ENCODE peak calls at places on chromosomes 11 and 22, in seven cellular contexts. I, T, Y, B, M, V and A are unnamed samples.

GRCh38 chr22:32237021-32237420 is 18.1 kb downstream of the SLC5A4 start:
- DNase-seq in I (no peak), T (no peak), Y (no peak), B (no peak), M (no peak), V (no peak), A (no peak)

GRCh38 chr11:64353101-64353738 is 5.7 kb upstream of the RPS6KA4 start:
- DNase-seq in I (peak), T (no peak), Y (no peak), B (no peak), M (no peak), V (no peak), A (no peak)

GRCh38 chr11:70539360-70540095 is 141.2 kb downstream of the CTTN start:
- DNase-seq in I (no peak), T (no peak), Y (no peak), B (no peak), M (no peak), V (peak), A (no peak)

GRCh38 chr11:63985812-63986155 is 454 bp upstream of the OTUB1 start:
- DNase-seq in I (no peak), T (no peak), Y (peak), B (peak), M (no peak), V (peak), A (no peak)

GRCh38 chr11:46677991-46678740 is 22.3 kb downstream of the ARHGAP1 start:
- DNase-seq in I (peak), T (no peak), Y (no peak), B (no peak), M (no peak), V (no peak), A (no peak)

GRCh38 chr11:63805844-63806415 is 7.3 kb upstream of the SPINDOC start:
- DNase-seq in I (no peak), T (no peak), Y (no peak), B (no peak), M (no peak), V (no peak), A (no peak)

GRCh38 chr22:35301370-35301874 is 1.7 kb downstream of the TOM1 start:
- DNase-seq in I (no peak), T (no peak), Y (peak), B (no peak), M (peak), V (no peak), A (peak)

GRCh38 chr11:47889714-47890441 is 41.7 kb upstream of the NUP160 start:
- DNase-seq in I (no peak), T (no peak), Y (no peak), B (no peak), M (no peak), V (no peak), A (no peak)

GRCh38 chr11:1934326-1935155 is 12.6 kb upstream of the MRPL23 start:
- DNase-seq in I (no peak), T (no peak), Y (no peak), B (no peak), M (no peak), V (no peak), A (no peak)

GRCh38 chr11:107591098-107591445 is at the start of gene ELMOD1:
- DNase-seq in I (peak), T (no peak), Y (peak), B (no peak), M (peak), V (peak), A (no peak)

GRCh38 chr11:78656984-78657383 is 82.3 kb upstream of the NARS2 start:
- DNase-seq in I (peak), T (no peak), Y (no peak), B (no peak), M (no peak), V (no peak), A (no peak)

GRCh38 chr11:60343094-60343704 is 16.1 kb downstream of the MS4A6E start:
- DNase-seq in I (no peak), T (peak), Y (peak), B (no peak), M (peak), V (no peak), A (no peak)

GRCh38 chr11:859394-860131 is 16.9 kb downstream of the TSPAN4 start:
- DNase-seq in I (no peak), T (no peak), Y (peak), B (no peak), M (no peak), V (peak), A (no peak)

GRCh38 chr11:46413755-46414465 is 22.3 kb upstream of the CHRM4 start:
- DNase-seq in I (no peak), T (no peak), Y (no peak), B (no peak), M (peak), V (no peak), A (no peak)

GRCh38 chr22:20015971-20016733 is 471 bp downstream of the ARVCF start:
- DNase-seq in I (peak), T (no peak), Y (peak), B (no peak), M (peak), V (peak), A (no peak)

GRCh38 chr11:108733479-108734116 is 68.7 kb downstream of the DDX10 start:
- DNase-seq in I (no peak), T (no peak), Y (no peak), B (peak), M (no peak), V (no peak), A (no peak)

GRCh38 chr22:25039255-25039654 is 86.7 kb downstream of the KIAA1671 start:
- DNase-seq in I (no peak), T (no peak), Y (no peak), B (no peak), M (no peak), V (no peak), A (no peak)

GRCh38 chr11:4118107-4118506 is 23.5 kb downstream of the RRM1 start:
- DNase-seq in I (no peak), T (no peak), Y (no peak), B (no peak), M (no peak), V (no peak), A (no peak)

GRCh38 chr22:28142361-28142801 is 223.3 kb upstream of the PITPNB start:
- DNase-seq in I (no peak), T (no peak), Y (no peak), B (no peak), M (peak), V (no peak), A (no peak)

GRCh38 chr22:50260801-50261614 is 475 bp downstream of the MAPK12 start:
- DNase-seq in I (peak), T (no peak), Y (peak), B (no peak), M (no peak), V (peak), A (no peak)

GRCh38 chr11:69683764-69684333 is 8.7 kb upstream of the LTO1 start:
- DNase-seq in I (peak), T (no peak), Y (peak), B (no peak), M (peak), V (no peak), A (no peak)

DNA sequence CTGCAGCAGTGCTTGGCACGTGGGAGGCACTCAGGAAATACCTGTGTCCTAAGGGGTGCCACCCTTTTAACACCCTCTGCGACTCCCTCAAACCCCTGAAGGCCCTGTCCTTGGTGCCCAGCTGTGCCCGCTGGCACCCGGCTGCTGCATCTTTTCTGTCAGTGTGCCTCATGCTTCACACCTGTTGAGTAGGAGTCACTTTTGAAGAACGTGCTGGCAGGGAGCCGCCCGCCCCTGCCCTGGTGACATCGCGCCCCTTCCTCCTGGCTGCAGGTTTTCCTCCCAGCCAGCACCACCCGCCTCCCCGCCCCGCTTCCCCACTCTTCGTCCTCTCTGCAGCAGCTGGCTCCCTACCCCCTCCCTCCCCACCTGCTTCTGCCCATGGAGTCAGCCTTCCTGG is 17.8 kb downstream of the FRMD8 start:
- DNase-seq in I (no peak), T (no peak), Y (no peak), B (no peak), M (no peak), V (no peak), A (no peak)
- H3K4me3 ChIP-seq in I (no peak), T (no peak), Y (no peak), B (no peak), M (no peak), V (no peak), A (no peak)

DNA sequence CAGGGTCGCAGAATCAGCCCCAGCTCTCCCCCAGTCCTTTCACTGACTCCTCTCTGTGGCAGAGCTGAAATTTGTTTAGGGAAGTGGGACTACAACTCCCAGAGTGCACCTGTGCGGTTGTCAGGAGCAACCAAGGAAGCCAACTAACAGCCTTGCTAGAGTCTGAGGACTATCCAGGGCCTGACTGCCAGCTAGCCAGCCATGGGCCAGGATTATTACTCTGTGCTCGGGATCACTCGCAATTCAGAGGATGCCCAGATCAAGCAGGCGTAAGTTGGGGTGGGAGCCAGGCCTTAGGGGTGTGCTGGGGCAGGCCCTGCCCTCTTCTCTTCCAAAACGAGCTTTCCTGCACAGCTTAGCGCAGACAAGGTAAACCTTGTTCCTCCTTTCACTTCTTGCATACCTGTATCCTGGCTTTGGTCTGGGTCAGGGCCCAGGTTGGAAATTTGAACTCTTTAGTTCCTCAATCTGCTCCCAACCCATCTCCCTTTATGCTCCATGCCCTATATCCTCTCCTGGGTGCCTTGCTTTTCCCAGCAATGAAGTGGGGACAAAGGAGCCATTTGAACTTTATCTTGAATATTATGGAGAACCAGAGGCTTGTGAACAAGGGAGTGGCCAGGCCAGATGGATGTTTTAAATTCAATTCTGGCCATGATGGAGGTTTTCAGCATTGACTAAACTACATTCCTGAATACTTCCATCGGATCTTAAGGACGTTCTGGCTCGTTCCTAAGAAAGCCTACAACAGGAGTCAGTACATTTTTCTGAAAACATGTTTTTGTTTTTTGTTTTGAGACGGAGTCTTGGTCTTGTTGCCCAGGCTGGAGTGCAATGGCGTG is at the start of gene DNAJB13:
- DNase-seq in I (peak), T (peak), Y (peak), B (peak), M (peak), V (peak), A (no peak)
- TF ChIP-seq POLR2AphosphoS5 in I (no peak), T (no peak), Y (no peak), B (no peak), M (peak), V (no peak), A (no peak)

GRCh38 chr11:114209904-114210303 is 86.3 kb upstream of the NNMT start:
- DNase-seq in I (no peak), T (no peak), Y (no peak), B (no peak), M (peak), V (no peak), A (no peak)

GRCh38 chr11:114209343-114209742 is 86.9 kb upstream of the NNMT start:
- DNase-seq in I (no peak), T (no peak), Y (no peak), B (no peak), M (no peak), V (no peak), A (no peak)

GRCh38 chr11:114207096-114207495 is 89.1 kb upstream of the NNMT start:
- DNase-seq in I (no peak), T (no peak), Y (no peak), B (no peak), M (no peak), V (no peak), A (no peak)

GRCh38 chr11:114211444-114212122 is 84.6 kb upstream of the NNMT start:
- DNase-seq in I (no peak), T (no peak), Y (no peak), B (no peak), M (no peak), V (no peak), A (no peak)

GRCh38 chr11:114208371-114208770 is 87.8 kb upstream of the NNMT start:
- DNase-seq in I (no peak), T (no peak), Y (no peak), B (no peak), M (no peak), V (no peak), A (no peak)
- TF ChIP-seq SIN3A in I (no peak), T (no peak), Y (no peak), B (no peak), M (no peak), V (no peak), A (no peak)

GRCh38 chr11:123559418-123559817 is 95.0 kb downstream of the SCN3B start:
- DNase-seq in I (no peak), T (no peak), Y (no peak), B (no peak), M (no peak), V (no peak), A (no peak)
- H3K4me3 ChIP-seq in I (no peak), T (no peak), Y (no peak), B (no peak), M (no peak), V (no peak), A (peak)